ENCODE peak calls at places on chromosomes 13 and 19, in nine cellular contexts. K is stomach, P is fibroblast of villous mesenchyme, T is A549, O is AG04450, Z is HepG2, J is body of pancreas, A is heart right ventricle, X is tibial artery. N is an unnamed sample.

GRCh38 chr19:35901055-35901644 is 810 bp upstream of the NFKBID start:
- DNase-seq in O (no peak), K (no peak), P (peak; percentile 33), X (no peak), T (no peak), A (no peak), J (no peak), Z (no peak), N (peak; percentile 36)

GRCh38 chr19:12293771-12294307 is 844 bp downstream of the ZNF44 start:
- DNase-seq in O (no peak), X (peak; percentile 77), A (peak; percentile 47), Z (peak; percentile 93), P (peak; percentile 78), J (peak; percentile 96), T (peak; percentile 55), K (peak; percentile 92), N (peak; percentile 60)

GRCh38 chr13:30564489-30564888 is 53.2 kb upstream of the USPL1 start:
- DNase-seq in Z (no peak), J (no peak), T (no peak), O (no peak), A (no peak), X (no peak), K (no peak), P (no peak), N (no peak)

GRCh38 chr13:67258482-67258881 is 28.3 kb upstream of the PCDH9 start:
- DNase-seq in T (no peak), Z (no peak), X (no peak), K (no peak), P (no peak), O (no peak), J (no peak), A (no peak), N (peak; percentile 10)

GRCh38 chr13:46202188-46202795 is 9.4 kb upstream of the LRRC63 start:
- DNase-seq in Z (no peak), A (no peak), J (no peak), X (no peak), T (no peak), O (no peak), K (no peak), P (no peak), N (no peak)

GRCh38 chr13:114087430-114087829 is 45.0 kb downstream of the RASA3 start:
- DNase-seq in O (no peak), T (no peak), P (no peak), J (no peak), Z (no peak), A (no peak), K (peak; percentile 20), X (peak; percentile 43), N (no peak)

GRCh38 chr19:49840321-49840720 is 10.6 kb upstream of the PTOV1 start:
- DNase-seq in X (no peak), Z (no peak), J (no peak), T (no peak), K (no peak), P (no peak), O (no peak), A (no peak), N (no peak)

GRCh38 chr19:30395283-30395682 is 23.1 kb downstream of the ZNF536 start:
- DNase-seq in P (no peak), O (no peak), K (no peak), J (no peak), X (no peak), T (no peak), Z (no peak), A (no peak), N (no peak)

GRCh38 chr19:5053661-5054060 is 84.7 kb downstream of the KDM4B start:
- DNase-seq in P (no peak), K (no peak), T (no peak), X (no peak), A (no peak), Z (no peak), O (no peak), J (no peak), N (no peak)

GRCh38 chr19:5037936-5038335 is 69.0 kb downstream of the KDM4B start:
- DNase-seq in X (no peak), T (no peak), P (no peak), A (no peak), J (no peak), K (no peak), O (no peak), Z (no peak), N (no peak)

GRCh38 chr13:108950333-108951010 is 321.1 kb downstream of the MYO16 start:
- DNase-seq in K (no peak), P (no peak), J (no peak), X (no peak), A (no peak), T (no peak), O (no peak), Z (no peak), N (peak; percentile 8)

GRCh38 chr13:31200636-31200970 is 828 bp downstream of the B3GLCT start:
- DNase-seq in T (peak; percentile 36), X (peak; percentile 74), P (peak; percentile 24), J (peak; percentile 59), Z (peak; percentile 24), O (no peak), A (peak; percentile 44), K (peak; percentile 50), N (no peak)

GRCh38 chr19:6806488-6806887 is 34.0 kb downstream of the VAV1 start:
- DNase-seq in O (no peak), X (no peak), Z (no peak), P (no peak), J (no peak), T (peak; percentile 51), A (no peak), K (no peak), N (no peak)

GRCh38 chr19:6802336-6803035 is 30.0 kb downstream of the VAV1 start:
- DNase-seq in P (no peak), T (peak; percentile 79), K (peak; percentile 39), X (peak; percentile 71), A (peak; percentile 29), Z (no peak), O (no peak), J (peak; percentile 66), N (no peak)

GRCh38 chr19:6800991-6801396 is 28.5 kb downstream of the VAV1 start:
- DNase-seq in P (peak; percentile 3), X (no peak), T (peak; percentile 96), O (no peak), K (no peak), Z (peak; percentile 19), J (no peak), A (no peak), N (peak; percentile 34)

GRCh38 chr19:6801397-6802086 is 29.0 kb downstream of the VAV1 start:
- DNase-seq in A (peak; percentile 57), T (peak; percentile 87), O (no peak), Z (no peak), J (peak; percentile 75), X (peak; percentile 82), P (no peak), K (peak; percentile 65), N (peak; percentile 26)

DNA sequence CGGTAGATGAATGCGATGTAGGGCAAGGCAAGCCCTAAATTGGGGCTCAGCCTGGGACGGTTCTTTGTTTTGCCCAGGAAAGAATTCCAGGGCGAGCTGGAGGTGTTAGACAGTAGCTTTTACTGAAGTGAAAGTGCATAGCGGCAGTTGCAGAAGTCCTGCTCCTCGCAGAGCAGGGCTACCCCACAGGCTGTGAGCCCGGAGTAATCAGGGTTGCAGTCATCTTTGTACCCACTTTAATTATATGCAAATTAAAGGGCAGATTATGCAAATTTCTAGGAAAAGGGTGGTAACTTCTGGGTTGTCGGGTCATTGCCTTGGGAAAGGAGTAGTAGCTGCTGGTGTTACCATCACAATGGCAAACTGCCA is 30.5 kb downstream of the VAV1 start:
- DNase-seq in K (no peak), O (no peak), T (no peak), A (no peak), X (no peak), J (peak; percentile 13), Z (no peak), P (no peak), N (no peak)
- H3K4me3 ChIP-seq in K (no peak overlapping the region), O (no peak overlapping the region), T (no peak overlapping the region), A (no peak overlapping the region), X (no peak overlapping the region), J (no peak overlapping the region), Z (no peak overlapping the region), P (no peak overlapping the region), N (no peak overlapping the region)

GRCh38 chr19:38838208-38838985 is 6.8 kb upstream of the ECH1 start:
- DNase-seq in Z (no peak), T (peak; percentile 62), J (peak; percentile 53), A (no peak), P (no peak), K (peak; percentile 67), X (no peak), O (no peak), N (no peak)
- TF ChIP-seq CTCF in Z (peak; percentile 9), T (no peak), J (no peak), A (no peak), P (no peak), K (peak; percentile 23), X (no peak), O (no peak), N (no peak)

GRCh38 chr13:101624981-101625380 is 172.5 kb downstream of the ITGBL1 start:
- DNase-seq in X (no peak), A (no peak), J (no peak), K (no peak), Z (no peak), T (no peak), O (no peak), P (no peak), N (no peak)
- H3K4me3 ChIP-seq in X (no peak overlapping the region), A (no peak overlapping the region), J (no peak overlapping the region), K (no peak overlapping the region), Z (no peak overlapping the region), T (no peak overlapping the region), O (no peak overlapping the region), P (no peak overlapping the region), N (no peak overlapping the region)

GRCh38 chr13:28048768-28049167 is 51.6 kb downstream of the FLT3 start:
- DNase-seq in T (no peak), K (no peak), J (no peak), Z (no peak), P (no peak), A (no peak), X (no peak), O (no peak), N (no peak)

GRCh38 chr13:28046981-28047380 is 53.4 kb downstream of the FLT3 start:
- DNase-seq in X (no peak), Z (no peak), J (no peak), P (peak; percentile 20), A (no peak), K (no peak), T (peak; percentile 26), O (peak; percentile 74), N (no peak)

GRCh38 chr13:28049880-28050871 is 50.2 kb downstream of the FLT3 start:
- DNase-seq in Z (no peak), A (no peak), J (no peak), K (no peak), P (no peak), O (no peak), T (no peak), X (no peak), N (no peak)

GRCh38 chr13:28047784-28048388 is 52.5 kb downstream of the FLT3 start:
- DNase-seq in P (no peak), X (no peak), T (peak; percentile 22), Z (no peak), J (no peak), A (no peak), O (no peak), K (no peak), N (no peak)

DNA sequence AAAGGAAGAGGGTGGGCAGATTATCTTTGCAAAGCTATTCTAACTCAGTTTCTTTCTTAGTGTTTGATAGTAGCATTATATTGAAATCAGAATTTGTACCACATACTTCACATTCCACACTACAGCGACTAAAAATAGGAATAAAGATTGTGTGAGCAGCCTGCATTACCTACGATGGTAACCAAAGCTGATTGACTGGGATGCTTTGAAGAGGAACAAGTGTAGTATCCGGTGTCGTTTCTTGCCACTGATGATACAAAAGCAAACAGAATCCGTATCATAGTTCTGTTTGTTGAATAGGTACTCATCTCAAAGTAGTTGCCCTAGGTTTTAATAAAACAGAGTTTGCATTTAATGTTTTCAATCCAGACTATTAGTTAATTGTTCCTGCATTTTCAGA is 51.2 kb downstream of the FLT3 start:
- DNase-seq in Z (no peak), T (no peak), P (no peak), O (no peak), K (no peak), X (no peak), J (no peak), A (no peak), N (no peak)
- TF ChIP-seq CTCF in Z (no peak), T (no peak), P (no peak), O (no peak), K (no peak), X (no peak), J (no peak), A (no peak), N (no peak)